ENCODE peak calls at places on chromosomes 13 and 19, in eight cellular contexts. Z, V, Q, T, H, W, S and D are unnamed samples.

GRCh38 chr19:40165362-40165937 is 25.8 kb upstream of the MAP3K10 start:
- DNase-seq in Z (peak; percentile 49), V (no peak), Q (peak; percentile 32), T (no peak), H (no peak), W (peak; percentile 36), S (peak; percentile 56), D (no peak)

GRCh38 chr19:37059142-37059541 is 19.1 kb upstream of the ZNF420 start:
- DNase-seq in Z (no peak), V (no peak), Q (no peak), T (no peak), H (no peak), W (no peak), S (no peak), D (no peak)

GRCh38 chr19:41426952-41427646 is at the start of gene B3GNT8:
- DNase-seq in Z (no peak), V (peak; percentile 12), Q (peak; percentile 96), T (peak; percentile 72), H (peak; percentile 11), W (peak; percentile 90), S (peak; percentile 92), D (no peak)

GRCh38 chr19:13788991-13789390 is 6.3 kb upstream of the ZSWIM4 start:
- DNase-seq in Z (no peak), V (no peak), Q (no peak), T (peak; percentile 60), H (no peak), W (no peak), S (peak; percentile 67), D (no peak)

GRCh38 chr13:111893071-111893606 is 173.8 kb upstream of the SOX1 start:
- DNase-seq in Z (peak; percentile 20), V (peak; percentile 1), Q (peak; percentile 54), T (no peak), H (no peak), W (no peak), S (no peak), D (no peak)

GRCh38 chr19:46766569-46767317 is 20.5 kb upstream of the STRN4 start:
- DNase-seq in Z (no peak), V (no peak), Q (no peak), T (no peak), H (no peak), W (no peak), S (peak; percentile 74), D (no peak)

GRCh38 chr19:41439441-41440222 is at the start of gene DMAC2:
- DNase-seq in Z (peak; percentile 97), V (peak; percentile 96), Q (peak; percentile 99), T (peak; percentile 95), H (peak; percentile 90), W (peak; percentile 98), S (peak; percentile 99), D (peak; percentile 92)

GRCh38 chr19:11662278-11662677 is 65.0 kb downstream of the ZNF627 start:
- DNase-seq in Z (no peak), V (no peak), Q (no peak), T (no peak), H (no peak), W (no peak), S (peak; percentile 45), D (no peak)

DNA sequence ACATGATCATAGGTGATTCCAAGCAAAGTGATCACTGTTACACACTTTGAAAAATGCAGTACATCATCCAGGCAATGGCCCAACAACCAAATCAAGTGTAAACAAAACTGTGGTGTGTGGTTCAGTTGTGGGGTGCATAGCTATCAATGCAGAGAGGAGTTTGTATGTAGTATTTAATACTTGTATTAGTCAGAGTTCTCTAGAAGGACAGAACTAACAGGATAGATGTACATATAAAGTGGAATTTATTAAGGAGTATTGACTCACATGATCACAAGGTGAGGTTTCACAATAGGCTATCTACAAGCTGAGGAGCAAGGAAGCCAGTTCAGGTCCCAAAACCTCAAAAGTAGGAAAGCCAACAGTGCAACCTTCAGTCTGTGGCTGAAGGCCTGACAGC is 249.3 kb upstream of the HTR2A start:
- DNase-seq in Z (no peak), V (no peak), Q (no peak), T (peak; percentile 33), H (peak; percentile 74), W (no peak), S (no peak), D (no peak)
- TF ChIP-seq CTCF in Z (no peak), V (no peak), Q (no peak), T (no peak), H (no peak), W (no peak), S (no peak), D (no peak)

GRCh38 chr19:29667941-29668340 is 2.7 kb downstream of the PLEKHF1 start:
- DNase-seq in Z (no peak), V (no peak), Q (no peak), T (no peak), H (no peak), W (no peak), S (no peak), D (no peak)
- H3K4me3 ChIP-seq in Z (no peak overlapping the region), V (no peak overlapping the region), Q (no peak overlapping the region), T (no peak overlapping the region), H (no peak overlapping the region), W (no peak overlapping the region), S (peak overlapping the region; percentile 8), D (no peak overlapping the region)

GRCh38 chr13:76882431-76882830 is 3.8 kb downstream of the KCTD12 start:
- DNase-seq in Z (no peak), V (no peak), Q (no peak), T (peak; percentile 80), H (no peak), W (no peak), S (peak; percentile 54), D (no peak)

GRCh38 chr13:76886005-76886291 is 257 bp downstream of the KCTD12 start:
- DNase-seq in Z (no peak), V (no peak), Q (no peak), T (no peak), H (no peak), W (no peak), S (no peak), D (no peak)

GRCh38 chr13:76885203-76886004 is 801 bp downstream of the KCTD12 start:
- DNase-seq in Z (peak; percentile 67), V (no peak), Q (peak; percentile 78), T (peak; percentile 74), H (no peak), W (peak; percentile 75), S (peak; percentile 83), D (peak; percentile 17)

GRCh38 chr13:76884571-76885202 is 1.5 kb downstream of the KCTD12 start:
- DNase-seq in Z (no peak), V (no peak), Q (peak; percentile 29), T (peak; percentile 53), H (no peak), W (no peak), S (no peak), D (no peak)

GRCh38 chr13:76884167-76884566 is 2.0 kb downstream of the KCTD12 start:
- DNase-seq in Z (no peak), V (no peak), Q (peak; percentile 71), T (peak; percentile 46), H (no peak), W (peak; percentile 56), S (peak; percentile 68), D (no peak)
- TF ChIP-seq CTCF in Z (no peak), V (peak; percentile 40), Q (peak; percentile 53), T (peak; percentile 30), H (peak; percentile 14), W (peak; percentile 4), S (peak; percentile 26), D (peak; percentile 29)

DNA sequence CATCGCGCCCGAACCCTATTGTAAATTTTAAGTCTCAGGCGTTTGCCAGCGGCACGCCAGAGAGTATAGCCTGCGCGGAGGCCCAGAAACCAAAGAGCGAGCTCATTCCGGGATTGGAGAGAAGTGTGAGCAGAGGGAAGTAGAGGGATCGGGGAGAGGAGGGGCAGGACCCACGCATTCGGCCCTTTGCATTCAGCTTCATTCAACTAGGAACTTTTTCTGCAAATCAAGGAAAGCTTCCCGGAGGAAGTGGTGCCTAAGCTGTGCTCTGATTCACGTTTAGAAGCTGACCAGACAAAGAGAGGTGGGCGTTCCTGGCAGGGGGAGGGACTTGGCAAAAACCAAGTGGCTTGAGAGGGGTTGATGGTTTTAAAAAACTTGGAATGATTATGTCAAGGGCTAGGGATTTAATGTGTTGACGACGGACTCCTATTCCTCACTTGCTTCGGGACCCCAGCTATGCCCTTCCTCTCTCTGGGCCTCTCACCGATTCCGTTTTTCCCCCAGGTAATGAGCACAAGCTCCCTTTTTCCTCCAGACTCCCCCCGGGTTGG is 858 bp upstream of the PRMT1 start:
- DNase-seq in Z (peak; percentile 88), V (peak; percentile 81), Q (peak; percentile 94), T (peak; percentile 88), H (peak; percentile 86), W (peak; percentile 90), S (peak; percentile 87), D (peak; percentile 87)
- H3K4me3 ChIP-seq in Z (peak overlapping the region; percentile 27), V (peak overlapping the region; percentile 40), Q (peak overlapping the region; percentile 24), T (peak overlapping the region; percentile 64), H (peak overlapping the region; percentile 55), W (no peak overlapping the region), S (peak overlapping the region; percentile 88), D (peak overlapping the region; percentile 47)

GRCh38 chr13:26075498-26075897 is 23.7 kb upstream of the SHISA2 start:
- DNase-seq in Z (no peak), V (no peak), Q (no peak), T (no peak), H (no peak), W (no peak), S (no peak), D (no peak)

DNA sequence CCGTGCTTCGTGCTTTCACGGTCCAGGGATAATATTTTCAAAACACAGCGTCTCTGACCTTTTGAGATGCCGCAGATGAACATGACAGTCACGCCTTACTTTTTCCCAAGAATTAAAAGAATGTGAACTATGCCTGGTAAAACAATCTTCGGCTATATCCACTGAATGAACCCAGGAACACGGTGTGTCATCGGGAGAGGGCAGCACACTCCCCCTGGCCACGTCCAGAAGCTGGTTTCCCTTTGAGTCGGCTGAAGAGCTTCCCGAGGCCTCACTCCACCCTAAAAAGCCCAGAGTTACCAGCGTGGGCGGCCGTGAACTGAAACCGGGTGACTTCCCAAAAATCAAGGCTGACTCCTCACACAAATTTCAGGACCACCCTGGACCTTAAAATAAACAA is 22.9 kb upstream of the SHISA2 start:
- DNase-seq in Z (no peak), V (peak; percentile 61), Q (peak; percentile 13), T (no peak), H (no peak), W (no peak), S (no peak), D (no peak)
- TF ChIP-seq CTCF in Z (no peak), V (peak; percentile 29), Q (no peak), T (no peak), H (no peak), W (no peak), S (no peak), D (peak; percentile 32)